ENCODE peak calls at places on chromosomes 5 and 9, in four cellular contexts. B is HepG2, Q is H1, Z is GM12878. A is an unnamed sample.

GRCh38 chr9:87350915-87351314 is 146.8 kb upstream of the DAPK1 start:
- DNase-seq in B (no peak), Q (no peak), Z (no peak), A (no peak)

GRCh38 chr9:137757613-137758029 is 120.0 kb upstream of the CACNA1B start:
- DNase-seq in B (no peak), Q (no peak), Z (peak; percentile 69), A (no peak)

GRCh38 chr5:128274441-128274840 is 190.9 kb downstream of the SLC12A2 start:
- DNase-seq in B (no peak), Q (no peak), Z (no peak), A (no peak)

GRCh38 chr9:518540-518939 is 303.9 kb downstream of the DOCK8 start:
- DNase-seq in B (no peak), Q (no peak), Z (no peak), A (no peak)

GRCh38 chr5:135324897-135325650 is 74.0 kb downstream of the MACROH2A1 start:
- DNase-seq in B (peak; percentile 87), Q (no peak), Z (no peak), A (peak; percentile 53)

GRCh38 chr5:176144508-176144907 is 93.7 kb upstream of the SIMC1 start:
- DNase-seq in B (no peak), Q (no peak), Z (no peak), A (no peak)

GRCh38 chr5:110809006-110809405 is 70.2 kb downstream of the SLC25A46 start:
- DNase-seq in B (no peak), Q (no peak), Z (no peak), A (no peak)

GRCh38 chr9:137087409-137087925 is 682 bp downstream of the MAN1B1 start:
- DNase-seq in B (no peak), Q (no peak), Z (no peak), A (peak; percentile 35)

GRCh38 chr9:90169490-90169889 is 473.1 kb downstream of the DIRAS2 start:
- DNase-seq in B (peak; percentile 74), Q (no peak), Z (no peak), A (no peak)

GRCh38 chr9:125493384-125493783 is 213.6 kb downstream of the MAPKAP1 start:
- DNase-seq in B (peak; percentile 84), Q (no peak), Z (no peak), A (no peak)

GRCh38 chr5:126744842-126745241 is 32.1 kb upstream of the LMNB1 start:
- DNase-seq in B (no peak), Q (no peak), Z (no peak), A (no peak)

GRCh38 chr5:163379298-163380155 is 57.9 kb upstream of the CCNG1 start:
- DNase-seq in B (peak; percentile 44), Q (no peak), Z (no peak), A (peak; percentile 37)

GRCh38 chr5:122874179-122874875 is 28.9 kb downstream of the SNX24 start:
- DNase-seq in B (no peak), Q (no peak), Z (no peak), A (no peak)

GRCh38 chr9:109536859-109537258 is 38.8 kb upstream of the PTPN3 start:
- DNase-seq in B (no peak), Q (no peak), Z (no peak), A (no peak)

GRCh38 chr9:100437860-100438805 is 11.2 kb downstream of the MSANTD3 start:
- DNase-seq in B (peak; percentile 70), Q (peak; percentile 85), Z (no peak), A (peak; percentile 58)

GRCh38 chr9:137161558-137162483 is 8.0 kb downstream of the LRRC26 start:
- DNase-seq in B (no peak), Q (peak; percentile 76), Z (no peak), A (peak; percentile 75)

GRCh38 chr9:87433853-87434252 is 63.8 kb upstream of the DAPK1 start:
- DNase-seq in B (no peak), Q (no peak), Z (no peak), A (no peak)

GRCh38 chr5:142602720-142603245 is 83.1 kb downstream of the FGF1 start:
- DNase-seq in B (no peak), Q (no peak), Z (no peak), A (no peak)

GRCh38 chr9:128393171-128393761 is 22.1 kb downstream of the URM1 start:
- DNase-seq in B (no peak), Q (peak; percentile 79), Z (no peak), A (no peak)

GRCh38 chr5:115068239-115069086 is 101.2 kb downstream of the TRIM36 start:
- DNase-seq in B (peak; percentile 73), Q (no peak), Z (peak; percentile 57), A (no peak)

GRCh38 chr5:120677481-120677880 is 213.4 kb downstream of the PRR16 start:
- DNase-seq in B (no peak), Q (no peak), Z (no peak), A (no peak)

GRCh38 chr9:117963493-117963892 is 259.3 kb downstream of the TLR4 start:
- DNase-seq in B (no peak), Q (no peak), Z (no peak), A (no peak)

GRCh38 chr9:121217609-121218292 is 16.1 kb upstream of the RAB14 start:
- DNase-seq in B (no peak), Q (no peak), Z (peak; percentile 50), A (peak; percentile 33)

GRCh38 chr9:127684576-127684975 is 22.2 kb upstream of the CFAP157 start:
- DNase-seq in B (no peak), Q (no peak), Z (no peak), A (no peak)

GRCh38 chr5:56050566-56051292 is 56.0 kb upstream of the IL6ST start:
- DNase-seq in B (no peak), Q (no peak), Z (no peak), A (no peak)

GRCh38 chr5:139849942-139850341 is 54.3 kb downstream of the PSD2 start:
- DNase-seq in B (no peak), Q (no peak), Z (no peak), A (no peak)

GRCh38 chr9:99178912-99179872 is 42.5 kb downstream of the ALG2 start:
- DNase-seq in B (no peak), Q (no peak), Z (no peak), A (no peak)

GRCh38 chr9:93267091-93267541 is 83.2 kb downstream of the WNK2 start:
- DNase-seq in B (no peak), Q (no peak), Z (no peak), A (no peak)

GRCh38 chr9:108282872-108283271 is 572.9 kb downstream of the ACTL7B start:
- DNase-seq in B (peak; percentile 6), Q (no peak), Z (no peak), A (no peak)

GRCh38 chr5:132576123-132576522 is 19.3 kb downstream of the RAD50 start:
- DNase-seq in B (no peak), Q (no peak), Z (no peak), A (no peak)
- TF ChIP-seq ATF2 in B (no peak), Q (no peak), Z (no peak), A (no peak)

DNA sequence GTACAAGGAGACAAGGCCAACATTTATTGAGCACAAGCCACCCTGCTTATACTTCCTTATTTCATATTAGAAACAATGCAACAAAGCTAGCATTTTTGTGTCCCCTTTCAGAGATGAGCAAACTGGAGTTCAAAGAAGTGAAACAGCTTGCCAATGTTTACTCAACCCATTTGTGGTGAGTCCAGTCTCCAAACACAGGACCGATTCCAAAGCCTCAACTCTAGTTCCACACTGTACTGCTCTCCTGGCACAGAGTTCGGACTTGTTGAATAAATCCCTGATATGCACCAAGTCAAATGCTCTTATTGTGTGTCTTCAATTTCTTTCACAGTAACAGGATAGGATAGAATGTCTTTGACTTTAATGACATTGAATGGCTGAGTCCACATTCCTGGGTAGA is 604.8 kb upstream of the BRINP1 start:
- DNase-seq in B (peak; percentile 37), Q (no peak), Z (no peak), A (no peak)
- TF ChIP-seq HDAC6 in B (no peak), Q (no peak), Z (no peak), A (no peak)

GRCh38 chr5:167785106-167785505 is 506.3 kb upstream of the WWC1 start:
- DNase-seq in B (no peak), Q (no peak), Z (no peak), A (no peak)

GRCh38 chr5:167785896-167786295 is 505.5 kb upstream of the WWC1 start:
- DNase-seq in B (no peak), Q (no peak), Z (no peak), A (no peak)

GRCh38 chr5:167786871-167787568 is 504.4 kb upstream of the WWC1 start:
- DNase-seq in B (no peak), Q (no peak), Z (no peak), A (no peak)

GRCh38 chr5:167778228-167778627 is 513.2 kb upstream of the WWC1 start:
- DNase-seq in B (no peak), Q (no peak), Z (no peak), A (no peak)

GRCh38 chr5:167783145-167783817 is 508.2 kb upstream of the WWC1 start:
- DNase-seq in B (no peak), Q (no peak), Z (no peak), A (no peak)
- TF ChIP-seq ATF2 in B (no peak), Q (no peak), Z (no peak), A (no peak)

GRCh38 chr5:16406630-16407029 is 59.0 kb downstream of the ZNF622 start:
- DNase-seq in B (no peak), Q (no peak), Z (no peak), A (no peak)
- TF ChIP-seq HDAC6 in B (no peak), Q (no peak), Z (no peak), A (no peak)

DNA sequence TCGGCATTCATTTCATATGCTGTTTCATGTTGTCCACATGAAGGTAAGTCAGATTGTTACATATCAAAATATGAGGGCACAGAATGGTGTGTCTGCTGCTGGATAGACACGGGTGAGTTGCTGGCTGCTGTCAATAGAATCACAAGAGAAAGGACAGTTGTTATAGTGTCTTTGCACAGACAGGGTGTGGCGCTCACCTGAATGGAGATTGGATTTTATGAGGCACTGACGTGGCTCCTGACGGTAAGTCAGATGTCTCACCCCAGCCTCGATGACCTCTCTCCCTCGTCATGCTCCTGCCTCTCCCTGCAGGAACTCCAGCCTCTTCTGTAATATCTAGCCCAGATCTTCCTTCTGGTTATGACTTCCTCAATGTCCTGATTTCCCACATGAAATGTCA is 75.4 kb upstream of the SELENOP start:
- DNase-seq in B (no peak), Q (no peak), Z (no peak), A (no peak)
- TF ChIP-seq ATF2 in B (no peak), Q (no peak), Z (no peak), A (no peak)

GRCh38 chr5:158621381-158621780 is 478.3 kb downstream of the EBF1 start:
- DNase-seq in B (no peak), Q (no peak), Z (no peak), A (no peak)
- TF ChIP-seq HDAC6 in B (no peak), Q (no peak), Z (no peak), A (no peak)

GRCh38 chr9:113805753-113806152 is 70.4 kb upstream of the ZNF618 start:
- DNase-seq in B (no peak), Q (no peak), Z (no peak), A (no peak)
- TF ChIP-seq ATF2 in B (no peak), Q (no peak), Z (no peak), A (no peak)

DNA sequence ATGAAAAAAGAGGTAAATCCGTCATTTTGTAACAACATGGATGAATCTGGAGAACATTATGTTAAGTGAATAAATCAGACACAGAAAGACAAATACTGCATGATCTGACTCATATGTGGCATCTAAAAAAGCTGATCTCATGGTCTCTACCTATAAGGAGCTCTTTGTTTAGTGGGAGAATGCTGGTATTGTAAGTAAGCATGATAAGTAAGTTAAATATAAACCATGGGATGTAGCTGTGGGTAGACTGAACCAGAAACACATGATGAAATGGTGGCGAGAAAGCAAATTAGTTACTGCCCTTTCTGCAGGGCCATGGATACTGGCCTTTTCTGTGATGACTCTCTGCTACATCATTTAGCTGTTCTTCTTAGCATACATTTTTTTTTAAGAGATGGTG is 66.4 kb upstream of the RUSC2 start:
- DNase-seq in B (peak; percentile 97), Q (no peak), Z (no peak), A (no peak)
- TF ChIP-seq HDAC6 in B (no peak), Q (no peak), Z (no peak), A (no peak)

A was measured in K562.